ENCODE peak calls at places on chromosomes 1 and 21, in five cellular contexts. K, I, O, X and F are unnamed samples.

GRCh38 chr1:235908742-235909520 is 42.2 kb upstream of the LYST start:
- DNase-seq in X (peak; percentile 40), I (no peak), O (no peak), K (no peak), F (peak; percentile 47)

GRCh38 chr1:57911427-57911826 is 487.6 kb upstream of the DAB1 start:
- DNase-seq in X (no peak), I (no peak), O (no peak), K (no peak), F (no peak)

GRCh38 chr1:48054246-48054645 is 57.1 kb upstream of the TRABD2B start:
- DNase-seq in X (no peak), O (no peak), I (no peak), K (no peak), F (no peak)

GRCh38 chr1:227745568-227745967 is 10.3 kb downstream of the SNAP47 start:
- DNase-seq in I (no peak), O (no peak), K (no peak), X (no peak), F (no peak)

GRCh38 chr21:26572026-26572425 is 1.1 kb downstream of the CYYR1 start:
- DNase-seq in X (no peak), O (no peak), I (no peak), K (no peak), F (no peak)

GRCh38 chr1:180188103-180188506 is 33.4 kb downstream of the QSOX1 start:
- DNase-seq in K (peak; percentile 72), O (peak; percentile 69), X (peak; percentile 66), I (peak; percentile 7), F (peak; percentile 79)

GRCh38 chr1:88463401-88463800 is 220.7 kb upstream of the PKN2 start:
- DNase-seq in O (no peak), X (no peak), I (no peak), K (no peak), F (no peak)

GRCh38 chr1:21261551-21262281 is 28.5 kb downstream of the ECE1 start:
- DNase-seq in X (peak; percentile 94), I (peak; percentile 89), O (no peak), K (no peak), F (peak; percentile 69)

GRCh38 chr1:201648911-201649775 is 110.2 kb downstream of the NAV1 start:
- DNase-seq in X (no peak), I (no peak), O (no peak), K (no peak), F (no peak)

GRCh38 chr1:187696092-187696491 is 867.3 kb downstream of the PLA2G4A start:
- DNase-seq in I (no peak), O (no peak), K (no peak), X (no peak), F (peak; percentile 33)

GRCh38 chr1:1419812-1420653 is 1.0 kb downstream of the ANKRD65 start:
- DNase-seq in X (no peak), K (no peak), O (no peak), I (no peak), F (no peak)

GRCh38 chr1:60583696-60584095 is 498.7 kb upstream of the NFIA start:
- DNase-seq in I (no peak), O (no peak), K (no peak), X (no peak), F (no peak)

GRCh38 chr1:220819627-220820026 is 32.9 kb downstream of the MTARC1 start:
- DNase-seq in K (no peak), O (no peak), I (no peak), X (no peak), F (no peak)

GRCh38 chr1:24526940-24527542 is 24.4 kb downstream of the RCAN3 start:
- DNase-seq in I (no peak), X (no peak), O (no peak), K (no peak), F (no peak)

GRCh38 chr1:32871364-32872188 is 864 bp upstream of the FNDC5 start:
- DNase-seq in I (no peak), K (peak; percentile 38), O (no peak), X (no peak), F (no peak)

GRCh38 chr1:113809651-113810602 is 2.3 kb downstream of the RSBN1 start:
- DNase-seq in K (no peak), X (no peak), O (no peak), I (no peak), F (no peak)

GRCh38 chr21:35649186-35649585 is 411.1 kb downstream of the SETD4 start:
- DNase-seq in X (no peak), K (no peak), I (no peak), O (no peak), F (no peak)

GRCh38 chr1:17915511-17916205 is 160.5 kb downstream of the ACTL8 start:
- DNase-seq in I (no peak), O (no peak), X (no peak), K (no peak), F (no peak)

GRCh38 chr1:186461014-186461413 is at the start of gene PDC:
- DNase-seq in X (no peak), K (no peak), O (no peak), I (no peak), F (no peak)

GRCh38 chr1:176225485-176225884 is 18.4 kb upstream of the COP1 start:
- DNase-seq in O (no peak), I (no peak), K (no peak), X (no peak), F (no peak)

GRCh38 chr1:172278478-172278877 is 142.0 kb upstream of the C1orf105 start:
- DNase-seq in X (no peak), K (no peak), I (no peak), O (no peak), F (no peak)

GRCh38 chr1:62295921-62296451 is 23.2 kb downstream of the KANK4 start:
- DNase-seq in I (peak; percentile 31), X (no peak), K (no peak), O (no peak), F (no peak)

GRCh38 chr1:178224358-178224757 is 130.5 kb downstream of the RASAL2 start:
- DNase-seq in I (no peak), O (no peak), K (no peak), X (no peak), F (no peak)

GRCh38 chr1:204258213-204259115 is 44.7 kb upstream of the GOLT1A start:
- DNase-seq in K (peak; percentile 73), X (peak; percentile 81), O (peak; percentile 79), I (peak; percentile 25), F (peak; percentile 80)
- TF ChIP-seq CTCF in K (peak; percentile 67), X (peak; percentile 72), O (peak; percentile 81), I (peak; percentile 99), F (peak; percentile 80)

GRCh38 chr1:232467073-232467760 is 162.7 kb downstream of the SIPA1L2 start:
- DNase-seq in O (no peak), I (no peak), K (no peak), X (no peak), F (no peak)
- TF ChIP-seq CTCF in O (no peak), I (no peak), K (no peak), X (no peak), F (no peak)

DNA sequence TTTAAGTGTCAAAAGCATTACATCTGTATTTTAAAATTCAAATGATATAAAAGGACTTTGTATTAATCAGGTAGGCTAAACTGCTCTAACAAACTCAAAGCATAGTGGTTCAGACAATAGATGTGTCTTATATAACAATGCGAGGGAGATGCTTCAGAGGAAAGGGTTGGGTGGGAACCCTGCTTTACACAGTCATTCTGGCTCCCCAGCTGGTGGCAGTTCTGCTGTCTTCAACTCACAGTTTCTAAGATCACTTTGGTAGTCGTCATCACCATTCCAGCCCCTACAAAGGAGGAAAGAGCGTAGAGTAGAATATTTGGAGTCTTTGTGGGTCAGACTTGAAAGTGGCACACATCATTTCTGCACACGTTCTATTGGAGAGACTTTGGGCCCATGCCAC is 4.2 kb downstream of the PTGFRN start:
- DNase-seq in O (no peak), X (no peak), K (no peak), I (no peak), F (no peak)
- TF ChIP-seq CTCF in O (no peak), X (no peak), K (no peak), I (no peak), F (no peak)

DNA sequence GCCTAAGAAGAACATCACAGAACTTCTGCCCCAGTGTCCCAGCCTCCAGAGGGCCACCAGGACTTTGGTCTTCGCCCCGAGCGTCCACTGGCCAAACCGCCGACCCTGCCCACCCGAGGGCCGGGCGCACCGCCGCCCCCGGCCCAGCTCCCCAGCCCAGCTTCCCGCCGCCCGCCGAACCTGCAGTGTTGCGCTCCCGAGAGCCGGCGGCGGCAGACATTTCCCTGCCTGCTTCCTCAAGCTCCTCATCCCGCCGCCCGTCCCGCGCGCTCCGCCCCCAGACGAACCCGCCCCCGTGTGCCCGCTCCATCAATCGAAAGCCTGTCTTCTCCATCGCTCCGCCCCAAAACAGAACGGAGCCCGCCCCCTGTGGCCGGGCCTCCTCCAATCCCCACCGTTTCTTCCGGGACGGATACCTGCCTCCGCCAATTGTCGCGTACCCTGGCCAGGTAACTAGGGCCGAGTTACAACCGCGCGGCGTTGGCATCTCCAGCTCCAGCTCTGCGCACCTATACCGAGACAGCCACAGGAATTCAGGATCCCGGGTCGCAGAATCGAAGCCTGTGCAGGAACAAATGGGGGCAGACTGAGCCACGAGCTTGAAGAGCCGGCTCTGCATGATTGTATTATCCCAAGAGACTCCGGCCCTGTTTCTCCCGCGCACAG is 15.2 kb downstream of the INPP5B start:
- DNase-seq in O (peak; percentile 96), K (peak; percentile 98), X (peak; percentile 94), I (peak; percentile 78), F (peak; percentile 98)
- TF ChIP-seq CTCF in O (peak; percentile 36), K (no peak), X (no peak), I (no peak), F (no peak)